ENCODE peak calls at places on chromosomes 6 and 20, in ten cellular contexts. One of them, this sample, is unnamed.

GRCh38 chr20:43508604-43509040 is 1.1 kb downstream of the L3MBTL1 start:
- DNase-seq in fibroblast of pulmonary artery: peak; percentile 10
- DNase-seq in prostate gland: no peak
- DNase-seq in activated B cell treated with CpG ODN at 0.5 μM for 24 hours: no peak
- DNase-seq in K562: peak; percentile 51
- DNase-seq in lung: no peak
- DNase-seq in astrocyte of the spinal cord: no peak
- DNase-seq in bronchial epithelial cell: no peak
- DNase-seq in colonic mucosa: no peak
- DNase-seq in cardiac fibroblast: peak; percentile 17
- DNase-seq in this sample: peak; percentile 9

GRCh38 chr6:147382945-147383554 is 125.4 kb upstream of the SAMD5 start:
- DNase-seq in fibroblast of pulmonary artery: peak; percentile 69
- DNase-seq in prostate gland: no peak
- DNase-seq in activated B cell treated with CpG ODN at 0.5 μM for 24 hours: no peak
- DNase-seq in K562: peak; percentile 38
- DNase-seq in lung: no peak
- DNase-seq in astrocyte of the spinal cord: peak; percentile 49
- DNase-seq in bronchial epithelial cell: peak; percentile 34
- DNase-seq in colonic mucosa: no peak
- DNase-seq in cardiac fibroblast: peak; percentile 70
- DNase-seq in this sample: no peak

GRCh38 chr6:108619431-108620197 is 58.9 kb downstream of the FOXO3 start:
- DNase-seq in fibroblast of pulmonary artery: no peak
- DNase-seq in prostate gland: no peak
- DNase-seq in activated B cell treated with CpG ODN at 0.5 μM for 24 hours: no peak
- DNase-seq in K562: no peak
- DNase-seq in lung: no peak
- DNase-seq in astrocyte of the spinal cord: peak; percentile 33
- DNase-seq in bronchial epithelial cell: peak; percentile 80
- DNase-seq in colonic mucosa: no peak
- DNase-seq in cardiac fibroblast: peak; percentile 58
- DNase-seq in this sample: no peak

GRCh38 chr6:10582774-10583508 is 61.8 kb downstream of the GCNT2 start:
- DNase-seq in fibroblast of pulmonary artery: no peak
- DNase-seq in prostate gland: peak; percentile 77
- DNase-seq in activated B cell treated with CpG ODN at 0.5 μM for 24 hours: no peak
- DNase-seq in K562: no peak
- DNase-seq in lung: no peak
- DNase-seq in astrocyte of the spinal cord: no peak
- DNase-seq in bronchial epithelial cell: peak; percentile 84
- DNase-seq in colonic mucosa: no peak
- DNase-seq in cardiac fibroblast: no peak
- DNase-seq in this sample: no peak

GRCh38 chr20:49595811-49596545 is 28.0 kb upstream of the PTGIS start:
- DNase-seq in fibroblast of pulmonary artery: peak; percentile 45
- DNase-seq in prostate gland: no peak
- DNase-seq in activated B cell treated with CpG ODN at 0.5 μM for 24 hours: no peak
- DNase-seq in K562: no peak
- DNase-seq in lung: no peak
- DNase-seq in astrocyte of the spinal cord: peak; percentile 81
- DNase-seq in bronchial epithelial cell: no peak
- DNase-seq in colonic mucosa: no peak
- DNase-seq in cardiac fibroblast: peak; percentile 51
- DNase-seq in this sample: no peak

GRCh38 chr6:169283924-169284323 is 30.3 kb upstream of the THBS2 start:
- DNase-seq in fibroblast of pulmonary artery: no peak
- DNase-seq in prostate gland: no peak
- DNase-seq in activated B cell treated with CpG ODN at 0.5 μM for 24 hours: no peak
- DNase-seq in K562: no peak
- DNase-seq in lung: no peak
- DNase-seq in astrocyte of the spinal cord: no peak
- DNase-seq in bronchial epithelial cell: no peak
- DNase-seq in colonic mucosa: no peak
- DNase-seq in cardiac fibroblast: no peak
- DNase-seq in this sample: no peak

GRCh38 chr20:51484141-51484815 is 58.2 kb downstream of the NFATC2 start:
- DNase-seq in fibroblast of pulmonary artery: no peak
- DNase-seq in prostate gland: no peak
- DNase-seq in activated B cell treated with CpG ODN at 0.5 μM for 24 hours: no peak
- DNase-seq in K562: no peak
- DNase-seq in lung: no peak
- DNase-seq in astrocyte of the spinal cord: no peak
- DNase-seq in bronchial epithelial cell: no peak
- DNase-seq in colonic mucosa: no peak
- DNase-seq in cardiac fibroblast: no peak
- DNase-seq in this sample: no peak

GRCh38 chr20:41344477-41344876 is 3.9 kb downstream of the LPIN3 start:
- DNase-seq in fibroblast of pulmonary artery: no peak
- DNase-seq in prostate gland: peak; percentile 69
- DNase-seq in activated B cell treated with CpG ODN at 0.5 μM for 24 hours: no peak
- DNase-seq in K562: no peak
- DNase-seq in lung: no peak
- DNase-seq in astrocyte of the spinal cord: no peak
- DNase-seq in bronchial epithelial cell: peak; percentile 35
- DNase-seq in colonic mucosa: no peak
- DNase-seq in cardiac fibroblast: no peak
- DNase-seq in this sample: no peak

GRCh38 chr20:63369024-63369530 is 7.9 kb upstream of the CHRNA4 start:
- DNase-seq in fibroblast of pulmonary artery: no peak
- DNase-seq in prostate gland: no peak
- DNase-seq in activated B cell treated with CpG ODN at 0.5 μM for 24 hours: no peak
- DNase-seq in K562: no peak
- DNase-seq in lung: no peak
- DNase-seq in astrocyte of the spinal cord: no peak
- DNase-seq in bronchial epithelial cell: no peak
- DNase-seq in colonic mucosa: no peak
- DNase-seq in cardiac fibroblast: no peak
- DNase-seq in this sample: no peak

GRCh38 chr20:63370623-63371176 is 9.6 kb upstream of the CHRNA4 start:
- DNase-seq in fibroblast of pulmonary artery: no peak
- DNase-seq in prostate gland: no peak
- DNase-seq in activated B cell treated with CpG ODN at 0.5 μM for 24 hours: no peak
- DNase-seq in K562: no peak
- DNase-seq in lung: no peak
- DNase-seq in astrocyte of the spinal cord: no peak
- DNase-seq in bronchial epithelial cell: no peak
- DNase-seq in colonic mucosa: no peak
- DNase-seq in cardiac fibroblast: no peak
- DNase-seq in this sample: no peak

GRCh38 chr20:63368151-63368550 is 7.0 kb upstream of the CHRNA4 start:
- DNase-seq in fibroblast of pulmonary artery: no peak
- DNase-seq in prostate gland: no peak
- DNase-seq in activated B cell treated with CpG ODN at 0.5 μM for 24 hours: no peak
- DNase-seq in K562: no peak
- DNase-seq in lung: no peak
- DNase-seq in astrocyte of the spinal cord: no peak
- DNase-seq in bronchial epithelial cell: no peak
- DNase-seq in colonic mucosa: no peak
- DNase-seq in cardiac fibroblast: no peak
- DNase-seq in this sample: no peak

GRCh38 chr20:63371346-63371865 is 10.3 kb upstream of the CHRNA4 start:
- DNase-seq in fibroblast of pulmonary artery: no peak
- DNase-seq in prostate gland: no peak
- DNase-seq in activated B cell treated with CpG ODN at 0.5 μM for 24 hours: no peak
- DNase-seq in K562: no peak
- DNase-seq in lung: no peak
- DNase-seq in astrocyte of the spinal cord: no peak
- DNase-seq in bronchial epithelial cell: no peak
- DNase-seq in colonic mucosa: no peak
- DNase-seq in cardiac fibroblast: no peak
- DNase-seq in this sample: no peak

DNA sequence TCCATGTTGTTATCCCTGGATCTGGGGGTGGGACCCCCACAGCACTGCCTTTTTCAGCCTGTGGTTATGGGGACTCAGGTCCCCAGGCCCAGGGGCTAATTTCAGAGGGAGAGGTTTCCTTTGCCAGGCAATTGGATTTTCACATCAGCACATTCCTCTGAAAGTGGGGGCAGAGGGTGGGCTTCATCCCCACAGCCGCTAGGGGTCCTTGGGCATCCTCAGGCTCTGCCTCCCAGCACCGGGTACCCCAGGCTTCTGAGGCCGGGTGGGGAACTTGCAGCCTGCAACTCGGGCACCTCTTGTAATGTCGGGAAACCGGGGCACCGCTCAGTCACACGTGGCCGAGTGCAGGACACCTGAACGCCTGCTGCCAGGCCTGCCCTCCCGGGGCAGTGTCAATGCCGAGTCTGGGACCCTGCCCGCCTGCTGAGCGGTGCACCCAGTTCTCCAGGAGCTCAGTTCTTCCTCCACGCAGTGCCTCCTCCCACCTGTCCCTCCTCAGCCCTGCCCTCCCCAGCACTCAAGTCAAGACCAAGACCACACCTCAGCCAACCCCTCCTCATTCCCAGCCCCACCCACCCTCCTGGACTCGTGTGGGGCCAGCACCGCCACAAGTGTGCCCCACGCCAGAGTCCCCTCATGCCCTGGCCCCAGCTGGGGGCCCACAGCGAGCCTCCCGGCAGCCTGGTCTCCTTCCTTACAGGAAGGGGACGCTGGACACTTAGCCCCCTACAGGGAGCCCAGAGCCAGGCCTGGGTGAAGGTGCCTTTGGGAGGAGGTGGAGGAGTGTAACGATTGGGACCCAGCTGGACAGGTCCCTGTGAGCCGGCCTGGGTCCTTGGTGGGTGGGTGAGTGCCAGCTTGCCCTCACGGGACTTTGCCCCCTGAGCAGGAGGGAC is 8.8 kb upstream of the CHRNA4 start:
- DNase-seq in fibroblast of pulmonary artery: no peak
- DNase-seq in prostate gland: no peak
- DNase-seq in activated B cell treated with CpG ODN at 0.5 μM for 24 hours: no peak
- DNase-seq in K562: no peak
- DNase-seq in lung: no peak
- DNase-seq in astrocyte of the spinal cord: no peak
- DNase-seq in bronchial epithelial cell: no peak
- DNase-seq in colonic mucosa: no peak
- DNase-seq in cardiac fibroblast: no peak
- DNase-seq in this sample: no peak
- TF ChIP-seq CTCF in fibroblast of pulmonary artery: no peak
- TF ChIP-seq CTCF in prostate gland: no peak
- TF ChIP-seq CTCF in activated B cell treated with CpG ODN at 0.5 μM for 24 hours: no peak
- TF ChIP-seq CTCF in K562: no peak
- TF ChIP-seq CTCF in lung: no peak
- TF ChIP-seq CTCF in astrocyte of the spinal cord: no peak
- TF ChIP-seq CTCF in bronchial epithelial cell: no peak
- TF ChIP-seq CTCF in colonic mucosa: no peak
- TF ChIP-seq CTCF in cardiac fibroblast: no peak
- TF ChIP-seq CTCF in this sample: no peak

DNA sequence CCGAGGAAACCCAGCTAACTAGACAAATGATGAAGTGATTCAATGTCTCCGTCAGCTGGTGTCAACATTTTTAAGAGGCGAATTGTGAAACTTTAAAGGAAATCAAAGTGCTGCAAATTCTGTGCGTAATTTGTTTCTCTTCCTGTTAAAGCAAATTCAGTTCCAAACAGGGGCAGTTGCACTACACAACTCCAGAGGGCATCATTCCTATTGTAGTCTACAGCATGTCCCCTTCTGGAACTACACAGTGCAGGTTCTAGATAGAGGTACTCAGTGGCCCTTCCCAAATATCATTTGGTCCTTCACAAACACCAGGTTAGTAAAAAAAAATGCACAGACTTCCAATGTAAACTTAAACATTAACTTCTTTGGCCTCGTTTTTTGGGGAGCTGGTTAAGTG is 38.3 kb upstream of the SMLR1 start:
- DNase-seq in fibroblast of pulmonary artery: no peak
- DNase-seq in prostate gland: no peak
- DNase-seq in activated B cell treated with CpG ODN at 0.5 μM for 24 hours: no peak
- DNase-seq in K562: no peak
- DNase-seq in lung: no peak
- DNase-seq in astrocyte of the spinal cord: no peak
- DNase-seq in bronchial epithelial cell: no peak
- DNase-seq in colonic mucosa: no peak
- DNase-seq in cardiac fibroblast: no peak
- DNase-seq in this sample: no peak
- TF ChIP-seq CTCF in fibroblast of pulmonary artery: no peak
- TF ChIP-seq CTCF in prostate gland: no peak
- TF ChIP-seq CTCF in activated B cell treated with CpG ODN at 0.5 μM for 24 hours: no peak
- TF ChIP-seq CTCF in K562: no peak
- TF ChIP-seq CTCF in lung: no peak
- TF ChIP-seq CTCF in astrocyte of the spinal cord: no peak
- TF ChIP-seq CTCF in bronchial epithelial cell: no peak
- TF ChIP-seq CTCF in colonic mucosa: no peak
- TF ChIP-seq CTCF in cardiac fibroblast: no peak
- TF ChIP-seq CTCF in this sample: no peak

GRCh38 chr6:3515669-3516068 is 58.8 kb upstream of the SLC22A23 start:
- DNase-seq in fibroblast of pulmonary artery: no peak
- DNase-seq in prostate gland: no peak
- DNase-seq in activated B cell treated with CpG ODN at 0.5 μM for 24 hours: no peak
- DNase-seq in K562: no peak
- DNase-seq in lung: no peak
- DNase-seq in astrocyte of the spinal cord: no peak
- DNase-seq in bronchial epithelial cell: no peak
- DNase-seq in colonic mucosa: no peak
- DNase-seq in cardiac fibroblast: no peak
- DNase-seq in this sample: no peak

GRCh38 chr6:3516094-3516493 is 59.2 kb upstream of the SLC22A23 start:
- DNase-seq in fibroblast of pulmonary artery: no peak
- DNase-seq in prostate gland: no peak
- DNase-seq in activated B cell treated with CpG ODN at 0.5 μM for 24 hours: no peak
- DNase-seq in K562: no peak
- DNase-seq in lung: no peak
- DNase-seq in astrocyte of the spinal cord: no peak
- DNase-seq in bronchial epithelial cell: peak; percentile 24
- DNase-seq in colonic mucosa: no peak
- DNase-seq in cardiac fibroblast: peak; percentile 53
- DNase-seq in this sample: no peak

GRCh38 chr6:3520541-3521220 is 63.8 kb upstream of the SLC22A23 start:
- DNase-seq in fibroblast of pulmonary artery: no peak
- DNase-seq in prostate gland: no peak
- DNase-seq in activated B cell treated with CpG ODN at 0.5 μM for 24 hours: no peak
- DNase-seq in K562: no peak
- DNase-seq in lung: no peak
- DNase-seq in astrocyte of the spinal cord: no peak
- DNase-seq in bronchial epithelial cell: no peak
- DNase-seq in colonic mucosa: no peak
- DNase-seq in cardiac fibroblast: peak; percentile 71
- DNase-seq in this sample: no peak

GRCh38 chr6:3518356-3518841 is 61.5 kb upstream of the SLC22A23 start:
- DNase-seq in fibroblast of pulmonary artery: peak; percentile 67
- DNase-seq in prostate gland: peak; percentile 53
- DNase-seq in activated B cell treated with CpG ODN at 0.5 μM for 24 hours: no peak
- DNase-seq in K562: no peak
- DNase-seq in lung: no peak
- DNase-seq in astrocyte of the spinal cord: peak; percentile 69
- DNase-seq in bronchial epithelial cell: peak; percentile 94
- DNase-seq in colonic mucosa: peak; percentile 55
- DNase-seq in cardiac fibroblast: peak; percentile 75
- DNase-seq in this sample: no peak

GRCh38 chr6:3517350-3517749 is 60.5 kb upstream of the SLC22A23 start:
- DNase-seq in fibroblast of pulmonary artery: peak; percentile 95
- DNase-seq in prostate gland: no peak
- DNase-seq in activated B cell treated with CpG ODN at 0.5 μM for 24 hours: no peak
- DNase-seq in K562: no peak
- DNase-seq in lung: no peak
- DNase-seq in astrocyte of the spinal cord: peak; percentile 83
- DNase-seq in bronchial epithelial cell: peak; percentile 98
- DNase-seq in colonic mucosa: no peak
- DNase-seq in cardiac fibroblast: peak; percentile 99
- DNase-seq in this sample: no peak
- TF ChIP-seq CTCF in fibroblast of pulmonary artery: no peak
- TF ChIP-seq CTCF in prostate gland: no peak
- TF ChIP-seq CTCF in activated B cell treated with CpG ODN at 0.5 μM for 24 hours: no peak
- TF ChIP-seq CTCF in K562: no peak
- TF ChIP-seq CTCF in lung: no peak
- TF ChIP-seq CTCF in astrocyte of the spinal cord: no peak
- TF ChIP-seq CTCF in bronchial epithelial cell: no peak
- TF ChIP-seq CTCF in colonic mucosa: no peak
- TF ChIP-seq CTCF in cardiac fibroblast: no peak
- TF ChIP-seq CTCF in this sample: no peak

GRCh38 chr6:129624488-129624887 is 85.5 kb downstream of the ARHGAP18 start:
- DNase-seq in fibroblast of pulmonary artery: no peak
- DNase-seq in prostate gland: no peak
- DNase-seq in activated B cell treated with CpG ODN at 0.5 μM for 24 hours: no peak
- DNase-seq in K562: no peak
- DNase-seq in lung: no peak
- DNase-seq in astrocyte of the spinal cord: no peak
- DNase-seq in bronchial epithelial cell: no peak
- DNase-seq in colonic mucosa: no peak
- DNase-seq in cardiac fibroblast: no peak
- DNase-seq in this sample: no peak

GRCh38 chr6:129619579-129620233 is 90.3 kb downstream of the ARHGAP18 start:
- DNase-seq in fibroblast of pulmonary artery: no peak
- DNase-seq in prostate gland: no peak
- DNase-seq in activated B cell treated with CpG ODN at 0.5 μM for 24 hours: no peak
- DNase-seq in K562: no peak
- DNase-seq in lung: no peak
- DNase-seq in astrocyte of the spinal cord: no peak
- DNase-seq in bronchial epithelial cell: no peak
- DNase-seq in colonic mucosa: no peak
- DNase-seq in cardiac fibroblast: no peak
- DNase-seq in this sample: no peak

GRCh38 chr6:129623008-129623732 is 86.8 kb downstream of the ARHGAP18 start:
- DNase-seq in fibroblast of pulmonary artery: no peak
- DNase-seq in prostate gland: no peak
- DNase-seq in activated B cell treated with CpG ODN at 0.5 μM for 24 hours: no peak
- DNase-seq in K562: no peak
- DNase-seq in lung: no peak
- DNase-seq in astrocyte of the spinal cord: no peak
- DNase-seq in bronchial epithelial cell: peak; percentile 99
- DNase-seq in colonic mucosa: no peak
- DNase-seq in cardiac fibroblast: peak; percentile 33
- DNase-seq in this sample: no peak

GRCh38 chr6:129620234-129620610 is 89.8 kb downstream of the ARHGAP18 start:
- DNase-seq in fibroblast of pulmonary artery: no peak
- DNase-seq in prostate gland: no peak
- DNase-seq in activated B cell treated with CpG ODN at 0.5 μM for 24 hours: no peak
- DNase-seq in K562: no peak
- DNase-seq in lung: no peak
- DNase-seq in astrocyte of the spinal cord: no peak
- DNase-seq in bronchial epithelial cell: no peak
- DNase-seq in colonic mucosa: no peak
- DNase-seq in cardiac fibroblast: no peak
- DNase-seq in this sample: no peak

DNA sequence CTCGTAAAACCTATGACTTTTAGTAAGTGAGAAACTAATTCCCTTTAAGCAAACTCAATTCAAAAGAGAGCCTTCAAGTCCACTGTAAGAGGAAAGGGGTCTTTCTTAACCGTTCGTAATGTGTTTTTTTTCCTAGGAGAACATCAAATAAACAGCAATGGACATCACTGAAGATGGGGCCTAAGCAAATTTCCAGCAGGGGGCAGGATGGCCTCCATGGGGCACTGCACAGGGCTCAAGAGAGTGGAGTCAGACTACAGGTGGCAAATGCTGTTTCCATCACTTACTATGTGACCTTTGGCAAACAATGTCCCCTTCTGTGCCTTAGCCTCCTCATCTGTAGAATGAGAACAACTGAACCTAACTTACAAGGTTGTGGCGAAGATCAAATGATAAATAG is 88.7 kb downstream of the ARHGAP18 start:
- DNase-seq in fibroblast of pulmonary artery: no peak
- DNase-seq in prostate gland: no peak
- DNase-seq in activated B cell treated with CpG ODN at 0.5 μM for 24 hours: no peak
- DNase-seq in K562: no peak
- DNase-seq in lung: no peak
- DNase-seq in astrocyte of the spinal cord: no peak
- DNase-seq in bronchial epithelial cell: no peak
- DNase-seq in colonic mucosa: no peak
- DNase-seq in cardiac fibroblast: peak; percentile 34
- DNase-seq in this sample: no peak
- TF ChIP-seq CTCF in fibroblast of pulmonary artery: peak; percentile 18
- TF ChIP-seq CTCF in prostate gland: no peak
- TF ChIP-seq CTCF in activated B cell treated with CpG ODN at 0.5 μM for 24 hours: no peak
- TF ChIP-seq CTCF in K562: peak; percentile 51
- TF ChIP-seq CTCF in lung: peak; percentile 17
- TF ChIP-seq CTCF in astrocyte of the spinal cord: peak; percentile 24
- TF ChIP-seq CTCF in bronchial epithelial cell: peak; percentile 38
- TF ChIP-seq CTCF in colonic mucosa: peak; percentile 33
- TF ChIP-seq CTCF in cardiac fibroblast: peak; percentile 47
- TF ChIP-seq CTCF in this sample: peak; percentile 42